ENCODE peak calls at places on chromosome 17, in nine cellular contexts. T is fibroblast of lung, L is heart left ventricle, B is GM12865, X is fibroblast of pulmonary artery, K is cardiac fibroblast, W is BJ, H is HL-60, N is lung. D is an unnamed sample.

GRCh38 chr17:4220655-4221054 is 43.1 kb downstream of the ANKFY1 start:
- DNase-seq in B (no peak), L (no peak), T (no peak), W (no peak), H (no peak), K (peak; percentile 58), X (peak; percentile 44), N (no peak), D (no peak)

GRCh38 chr17:39118674-39119419 is 32.6 kb downstream of the PLXDC1 start:
- DNase-seq in N (no peak), L (no peak), H (no peak), B (peak; percentile 76), X (no peak), K (no peak), W (no peak), T (no peak), D (no peak)

GRCh38 chr17:1918346-1919021 is 88.7 kb downstream of the RPA1 start:
- DNase-seq in W (no peak), X (no peak), H (no peak), B (no peak), L (no peak), N (no peak), T (no peak), K (no peak), D (no peak)

GRCh38 chr17:17780941-17781590 is 55.7 kb downstream of the SREBF1 start:
- DNase-seq in X (peak; percentile 78), L (no peak), N (no peak), K (peak; percentile 83), T (peak; percentile 87), W (no peak), B (no peak), H (no peak), D (no peak)

GRCh38 chr17:1078831-1079561 is 82.1 kb downstream of the TIMM22 start:
- DNase-seq in B (no peak), N (no peak), T (no peak), W (no peak), L (peak; percentile 65), K (no peak), H (no peak), X (no peak), D (no peak)

GRCh38 chr17:45895304-45895968 is 1.1 kb downstream of the MAPT start:
- DNase-seq in W (no peak), K (no peak), L (peak; percentile 21), T (peak; percentile 17), N (no peak), X (no peak), H (no peak), B (no peak), D (no peak)

GRCh38 chr17:6018788-6019187 is 51.4 kb upstream of the WSCD1 start:
- DNase-seq in H (no peak), L (no peak), W (no peak), T (no peak), X (no peak), B (no peak), N (no peak), K (no peak), D (no peak)

GRCh38 chr17:74691151-74691550 is 21.6 kb downstream of the CD300LF start:
- DNase-seq in N (no peak), H (no peak), T (no peak), B (no peak), W (no peak), K (no peak), L (no peak), X (no peak), D (no peak)

GRCh38 chr17:31534223-31534888 is 142.9 kb downstream of the RAB11FIP4 start:
- DNase-seq in N (no peak), W (no peak), H (no peak), X (peak; percentile 9), K (peak; percentile 43), T (peak; percentile 50), B (no peak), L (no peak), D (no peak)

GRCh38 chr17:31532526-31532925 is 141.1 kb downstream of the RAB11FIP4 start:
- DNase-seq in X (no peak), T (no peak), K (no peak), L (no peak), N (no peak), H (no peak), B (no peak), W (no peak), D (no peak)

GRCh38 chr17:31532161-31532515 is 140.7 kb downstream of the RAB11FIP4 start:
- DNase-seq in H (no peak), T (no peak), N (no peak), K (no peak), B (no peak), W (no peak), L (no peak), X (no peak), D (no peak)

GRCh38 chr17:31535581-31535981 is 144.1 kb downstream of the RAB11FIP4 start:
- DNase-seq in H (no peak), T (no peak), X (no peak), W (no peak), L (no peak), K (no peak), B (peak; percentile 88), N (no peak), D (no peak)

GRCh38 chr17:31533546-31534155 is 142.2 kb downstream of the RAB11FIP4 start:
- DNase-seq in H (peak; percentile 15), B (no peak), L (no peak), W (no peak), X (peak; percentile 75), K (peak; percentile 76), N (no peak), T (peak; percentile 85), D (no peak)
- TF ChIP-seq CTCF in H (peak; percentile 19), B (peak; percentile 22), L (no peak), W (peak; percentile 45), X (peak; percentile 4), K (no peak), N (no peak), T (peak; percentile 31), D (no peak)

GRCh38 chr17:81999587-81999974 is 22.2 kb downstream of the ASPSCR1 start:
- DNase-seq in B (no peak), L (no peak), T (no peak), H (no peak), K (no peak), N (peak; percentile 62), X (no peak), W (no peak), D (no peak)

GRCh38 chr17:82003411-82004381 is 19.0 kb downstream of the CENPX start:
- DNase-seq in X (peak; percentile 94), T (peak; percentile 96), B (no peak), L (peak; percentile 53), W (peak; percentile 87), K (peak; percentile 92), N (no peak), H (no peak), D (no peak)

GRCh38 chr17:82000803-82001649 is 21.7 kb downstream of the CENPX start:
- DNase-seq in L (no peak), W (no peak), H (no peak), K (no peak), N (no peak), X (no peak), B (no peak), T (no peak), D (no peak)

GRCh38 chr17:81999975-82000802 is 22.5 kb downstream of the CENPX start:
- DNase-seq in B (no peak), X (no peak), T (no peak), H (no peak), N (no peak), K (no peak), L (no peak), W (no peak), D (no peak)

DNA sequence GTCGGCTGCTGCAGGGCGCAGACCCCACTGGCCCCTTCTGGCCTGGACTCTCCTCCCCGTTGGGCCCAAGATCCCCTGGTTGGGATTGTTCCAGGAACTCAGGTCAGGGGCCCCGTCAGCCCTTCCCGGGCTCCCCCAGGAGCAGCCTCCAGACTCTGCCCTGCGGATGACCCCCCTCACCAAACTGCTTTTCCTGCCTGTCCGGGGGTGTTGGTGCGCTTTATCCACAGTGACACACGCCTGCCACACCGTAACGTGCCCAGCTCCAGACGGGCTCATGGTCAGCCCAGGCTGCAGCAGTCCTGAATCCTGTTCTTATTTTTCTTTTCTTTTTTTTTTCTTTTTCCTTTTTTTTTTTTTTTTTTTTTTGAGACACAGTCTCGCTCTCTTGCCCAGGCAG is 21.0 kb downstream of the CENPX start:
- DNase-seq in W (no peak), T (no peak), N (no peak), L (no peak), B (no peak), K (no peak), H (no peak), X (no peak), D (no peak)
- H3K4me3 ChIP-seq in W (no peak overlapping the region), T (no peak overlapping the region), N (no peak overlapping the region), L (no peak overlapping the region), B (no peak overlapping the region), K (no peak overlapping the region), H (no peak overlapping the region), X (no peak overlapping the region), D (no peak overlapping the region)

DNA sequence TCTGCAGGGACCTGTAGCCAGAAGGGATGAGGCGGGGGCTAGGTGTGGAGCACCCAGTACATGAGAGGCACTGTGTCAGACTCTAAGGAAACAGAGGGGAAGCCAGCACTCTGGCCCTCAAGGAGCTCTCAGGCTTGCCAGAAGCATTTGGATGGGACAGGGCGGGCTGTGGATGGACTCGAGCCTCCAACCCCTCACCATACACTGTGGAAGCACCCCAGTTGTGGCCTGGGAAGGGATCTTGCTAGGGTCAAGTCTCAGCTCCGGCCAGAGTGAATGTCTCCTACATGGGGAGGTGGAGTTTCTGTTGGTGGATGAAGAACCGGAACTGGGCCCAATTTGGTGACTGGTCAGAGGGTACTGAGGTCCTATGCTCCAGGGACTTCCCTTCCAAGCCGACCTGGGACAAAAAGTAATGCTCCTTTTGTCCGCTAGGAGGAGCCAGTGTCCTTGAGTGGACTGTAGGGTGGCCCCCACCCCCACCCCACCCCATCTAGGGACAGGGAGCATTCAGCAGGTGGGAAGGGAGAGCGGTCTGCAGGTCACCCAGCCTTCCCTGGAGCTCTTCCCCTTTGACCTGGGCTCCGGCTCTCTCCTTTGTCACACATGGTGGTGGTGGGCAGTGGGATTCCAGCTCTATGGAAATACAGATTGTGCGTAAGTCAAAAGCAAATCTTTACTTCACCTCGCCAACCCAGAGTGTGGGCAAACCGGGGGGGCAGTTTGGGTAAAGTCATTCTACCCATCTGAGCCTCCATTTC is 20.3 kb upstream of the PHB1 start:
- DNase-seq in N (no peak), B (peak; percentile 70), H (peak; percentile 47), W (no peak), K (peak; percentile 60), T (peak; percentile 41), X (peak; percentile 61), L (no peak), D (peak; percentile 58)
- TF ChIP-seq CTCF in N (peak; percentile 1), B (peak; percentile 77), H (peak; percentile 57), W (peak; percentile 85), K (peak; percentile 77), T (peak; percentile 73), X (peak; percentile 67), L (peak; percentile 66), D (peak; percentile 30)

GRCh38 chr17:36812762-36813161 is 124.5 kb upstream of the LHX1 start:
- DNase-seq in K (no peak), T (peak; percentile 8), N (no peak), H (no peak), W (no peak), L (no peak), X (no peak), B (no peak), D (no peak)

GRCh38 chr17:36813357-36813756 is 123.9 kb upstream of the LHX1 start:
- DNase-seq in H (no peak), B (no peak), X (no peak), L (no peak), T (no peak), K (no peak), N (no peak), W (no peak), D (no peak)

GRCh38 chr17:36813957-36814356 is 123.3 kb upstream of the LHX1 start:
- DNase-seq in H (no peak), N (no peak), W (no peak), L (no peak), T (no peak), K (no peak), B (no peak), X (no peak), D (no peak)

GRCh38 chr17:36807496-36808180 is 129.6 kb upstream of the LHX1 start:
- DNase-seq in N (no peak), H (no peak), B (no peak), W (no peak), L (no peak), X (no peak), T (no peak), K (no peak), D (no peak)

DNA sequence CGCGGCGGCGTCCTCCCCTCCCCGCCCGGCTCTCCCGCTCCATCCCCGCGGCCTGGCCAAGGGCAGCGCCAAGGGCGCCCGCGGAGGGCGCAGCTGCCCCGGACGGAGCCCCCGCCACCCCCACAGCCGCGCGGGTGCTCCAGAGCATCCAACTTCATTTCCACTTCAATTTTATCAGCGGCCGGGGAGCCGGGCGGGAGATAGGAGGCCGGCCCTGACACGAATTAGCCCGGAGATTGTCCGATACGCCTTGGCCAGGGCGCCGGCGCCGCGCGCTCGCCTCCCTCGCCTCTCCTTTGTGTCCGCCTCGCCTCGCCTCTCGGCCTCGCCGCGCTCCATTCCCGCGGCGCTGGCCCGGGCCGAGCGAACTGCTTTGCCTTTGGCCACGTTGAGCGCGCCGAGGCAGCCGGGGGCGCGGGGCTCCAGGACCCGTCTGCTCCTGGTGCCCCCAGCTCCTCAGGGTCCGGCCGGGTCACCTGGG is 129.1 kb upstream of the LHX1 start:
- DNase-seq in X (peak; percentile 22), L (no peak), H (no peak), N (no peak), T (peak; percentile 39), K (peak; percentile 8), B (no peak), W (no peak), D (no peak)
- H3K4me3 ChIP-seq in X (no peak overlapping the region), L (no peak overlapping the region), H (no peak overlapping the region), N (no peak overlapping the region), T (no peak overlapping the region), K (no peak overlapping the region), B (no peak overlapping the region), W (no peak overlapping the region), D (no peak overlapping the region)